ENCODE peak calls at places on chromosomes 3 and 15, in four cellular contexts. R is Peyer's patch, F is thoracic aorta, D is ovary. L is an unnamed sample.

GRCh38 chr3:142976621-142977398 is 13.3 kb upstream of the PAQR9 start:
- DNase-seq in R (no peak), F (peak), D (peak), L (peak)

GRCh38 chr15:42282926-42283325 is 9.7 kb upstream of the TMEM87A start:
- DNase-seq in R (no peak), F (no peak), D (no peak), L (no peak)

GRCh38 chr3:112739252-112739945 is 98.5 kb upstream of the CCDC80 start:
- DNase-seq in R (no peak), F (no peak), D (no peak), L (no peak)

GRCh38 chr3:53800041-53800440 is 46.2 kb downstream of the CHDH start:
- DNase-seq in R (no peak), F (no peak), D (no peak), L (no peak)

GRCh38 chr3:191997579-191998268 is 536.8 kb downstream of the PYDC2 start:
- DNase-seq in R (no peak), F (no peak), D (no peak), L (no peak)

GRCh38 chr3:177463863-177464262 is 266.6 kb upstream of the TBL1XR1 start:
- DNase-seq in R (no peak), F (no peak), D (no peak), L (peak)

GRCh38 chr15:74365619-74366445 is 1.6 kb downstream of the CYP11A1 start:
- DNase-seq in R (peak), F (no peak), D (peak), L (no peak)

GRCh38 chr3:126309162-126309561 is 48.0 kb downstream of the KLF15 start:
- DNase-seq in R (no peak), F (no peak), D (peak), L (no peak)

GRCh38 chr3:147361671-147362420 is 44.5 kb downstream of the ZIC4 start:
- DNase-seq in R (no peak), F (no peak), D (no peak), L (no peak)

GRCh38 chr15:66251790-66252355 is 1.7 kb downstream of the MEGF11 start:
- DNase-seq in R (no peak), F (no peak), D (no peak), L (no peak)

GRCh38 chr3:22922317-22922716 is 280.8 kb upstream of the UBE2E2 start:
- DNase-seq in R (no peak), F (no peak), D (no peak), L (no peak)

GRCh38 chr3:190291994-190292584 is 30.2 kb downstream of the CLDN1 start:
- DNase-seq in R (no peak), F (no peak), D (no peak), L (no peak)

GRCh38 chr3:15798533-15799245 is 910 bp upstream of the ANKRD28 start:
- DNase-seq in R (no peak), F (no peak), D (no peak), L (no peak)

GRCh38 chr3:114380233-114380645 is 86.4 kb downstream of the TIGIT start:
- DNase-seq in R (peak), F (no peak), D (peak), L (peak)

GRCh38 chr3:7508821-7509220 is 647.9 kb downstream of the GRM7 start:
- DNase-seq in R (no peak), F (no peak), D (no peak), L (no peak)

GRCh38 chr3:48501196-48501595 is 2.8 kb downstream of the SHISA5 start:
- DNase-seq in R (no peak), F (no peak), D (no peak), L (no peak)

GRCh38 chr3:48273594-48274211 is 32.8 kb downstream of the ZNF589 start:
- DNase-seq in R (no peak), F (no peak), D (peak), L (peak)

GRCh38 chr3:99721633-99722007 is 83.2 kb downstream of the COL8A1 start:
- DNase-seq in R (no peak), F (no peak), D (no peak), L (no peak)

GRCh38 chr3:130897316-130897715 is 3.4 kb downstream of the ATP2C1 start:
- DNase-seq in R (no peak), F (no peak), D (no peak), L (no peak)

GRCh38 chr3:23633261-23633960 is 172.3 kb upstream of the UBE2E1 start:
- DNase-seq in R (no peak), F (no peak), D (no peak), L (no peak)

GRCh38 chr3:135690664-135691063 is 274.9 kb upstream of the PPP2R3A start:
- DNase-seq in R (no peak), F (no peak), D (no peak), L (no peak)

GRCh38 chr3:134463676-134464611 is 21.8 kb downstream of the ANAPC13 start:
- DNase-seq in R (no peak), F (peak), D (peak), L (peak)

GRCh38 chr15:100878130-100878529 is 1.5 kb upstream of the ALDH1A3 start:
- DNase-seq in R (no peak), F (no peak), D (no peak), L (no peak)

GRCh38 chr3:98733778-98734281 is 29.3 kb upstream of the ST3GAL6 start:
- DNase-seq in R (no peak), F (no peak), D (no peak), L (no peak)

GRCh38 chr15:93071469-93071891 is 17.5 kb downstream of the RGMA start:
- DNase-seq in R (no peak), F (no peak), D (peak), L (no peak)

GRCh38 chr3:16370503-16370871 is 105.5 kb downstream of the OXNAD1 start:
- DNase-seq in R (no peak), F (no peak), D (no peak), L (no peak)

GRCh38 chr15:43509002-43509922 is 8.1 kb upstream of the MAP1A start:
- DNase-seq in R (no peak), F (no peak), D (peak), L (no peak)
- H3K4me3 ChIP-seq in R (no peak), F (peak), D (peak), L (peak)

GRCh38 chr3:26452363-26452762 is 170.2 kb upstream of the LRRC3B start:
- DNase-seq in R (no peak), F (no peak), D (no peak), L (no peak)

GRCh38 chr3:26449996-26450395 is 172.6 kb upstream of the LRRC3B start:
- DNase-seq in R (no peak), F (no peak), D (no peak), L (no peak)
- H3K4me3 ChIP-seq in R (no peak), F (no peak), D (no peak), L (no peak)

GRCh38 chr3:189118896-189119295 is 52.9 kb upstream of the TPRG1 start:
- DNase-seq in R (no peak), F (no peak), D (no peak), L (no peak)
- H3K4me3 ChIP-seq in R (no peak), F (no peak), D (no peak), L (no peak)

DNA sequence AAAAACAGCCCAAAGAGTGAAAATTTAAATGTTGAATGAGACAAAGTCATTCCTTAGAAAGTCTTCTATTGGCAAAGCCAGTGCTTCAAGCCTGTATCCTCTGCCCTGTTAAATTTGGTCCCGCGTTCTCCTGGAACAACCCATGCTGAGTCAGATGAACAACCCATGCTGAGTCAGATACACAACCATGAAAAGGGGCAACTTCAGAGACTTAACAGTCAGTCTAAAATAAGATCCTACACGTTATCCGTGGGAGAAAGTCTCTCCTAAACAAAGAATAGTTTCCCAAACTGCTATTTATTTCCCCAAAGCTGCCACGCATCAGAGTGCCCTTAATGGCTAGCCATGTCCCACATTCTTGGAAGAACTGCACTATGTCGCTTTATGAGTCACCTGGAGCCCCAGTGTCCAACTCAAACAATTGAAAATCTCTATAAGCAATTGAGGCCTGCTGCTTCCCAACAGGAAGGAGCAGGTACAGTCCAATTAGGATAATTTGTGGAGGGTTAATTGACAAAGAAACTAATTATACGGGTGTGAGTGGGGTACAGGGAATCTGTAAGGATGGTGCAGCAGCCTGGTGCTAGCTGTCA is 66.1 kb downstream of the WHAMM start:
- DNase-seq in R (no peak), F (no peak), D (no peak), L (peak)
- H3K4me3 ChIP-seq in R (no peak), F (no peak), D (no peak), L (no peak)

GRCh38 chr3:31117854-31118253 is 223.4 kb upstream of the GADL1 start:
- DNase-seq in R (no peak), F (no peak), D (no peak), L (no peak)

GRCh38 chr3:31116651-31117050 is 222.2 kb upstream of the GADL1 start:
- DNase-seq in R (no peak), F (no peak), D (no peak), L (no peak)

GRCh38 chr3:31114929-31115283 is 220.4 kb upstream of the GADL1 start:
- DNase-seq in R (no peak), F (no peak), D (no peak), L (no peak)
- H3K4me3 ChIP-seq in R (no peak), F (no peak), D (no peak), L (no peak)

GRCh38 chr15:55915221-55915620 is 78.2 kb downstream of the NEDD4 start:
- DNase-seq in R (no peak), F (no peak), D (no peak), L (no peak)
- H3K4me3 ChIP-seq in R (no peak), F (no peak), D (no peak), L (peak)

GRCh38 chr15:31372635-31373091 is 46.0 kb downstream of the KLF13 start:
- DNase-seq in R (no peak), F (no peak), D (peak), L (peak)
- H3K4me3 ChIP-seq in R (no peak), F (no peak), D (no peak), L (no peak)

GRCh38 chr15:40929730-40930429 is 740 bp downstream of the DLL4 start:
- DNase-seq in R (peak), F (no peak), D (peak), L (no peak)

GRCh38 chr15:40932146-40932545 is 3.0 kb downstream of the DLL4 start:
- DNase-seq in R (no peak), F (no peak), D (no peak), L (no peak)

GRCh38 chr15:40932625-40933519 is 3.7 kb downstream of the DLL4 start:
- DNase-seq in R (no peak), F (no peak), D (no peak), L (no peak)

GRCh38 chr15:40930430-40931299 is 1.5 kb downstream of the DLL4 start:
- DNase-seq in R (peak), F (no peak), D (no peak), L (no peak)

GRCh38 chr15:40931300-40932142 is 2.4 kb downstream of the DLL4 start:
- DNase-seq in R (no peak), F (no peak), D (no peak), L (no peak)
- H3K4me3 ChIP-seq in R (peak), F (peak), D (no peak), L (no peak)

L was measured in skeletal muscle cell.